ENCODE peak calls at places on chromosomes 12 and 14, in four cellular contexts. Y is right lobe of liver, P is fibroblast of lung, U is adrenal gland. L is an unnamed sample.

GRCh38 chr14:34766060-34766459 is 51.7 kb upstream of the CFL2 start:
- DNase-seq in Y (no peak), P (no peak), U (no peak), L (no peak)

GRCh38 chr14:24268225-24268624 is 3.2 kb downstream of the RABGGTA start:
- DNase-seq in P (no peak), U (no peak), Y (peak), L (no peak)

GRCh38 chr12:43206396-43206795 is 345.6 kb downstream of the ADAMTS20 start:
- DNase-seq in Y (no peak), P (peak), U (no peak), L (no peak)

GRCh38 chr14:24231263-24232120 is 675 bp downstream of the NEDD8 start:
- DNase-seq in U (no peak), Y (no peak), P (no peak), L (no peak)

GRCh38 chr14:31902002-31902401 is 175.1 kb upstream of the ARHGAP5 start:
- DNase-seq in U (no peak), Y (no peak), P (no peak), L (no peak)

GRCh38 chr14:104230119-104230885 is 91.9 kb downstream of the KIF26A start:
- DNase-seq in Y (no peak), P (no peak), U (no peak), L (no peak)

GRCh38 chr12:105793421-105793820 is 345.3 kb downstream of the NUAK1 start:
- DNase-seq in U (no peak), P (no peak), Y (no peak), L (no peak)

GRCh38 chr12:48601013-48601756 is 31.3 kb upstream of the LALBA start:
- DNase-seq in Y (no peak), U (no peak), P (peak), L (no peak)

GRCh38 chr14:100605706-100606686 is 18.8 kb upstream of the BEGAIN start:
- DNase-seq in U (no peak), P (peak), Y (peak), L (peak)

GRCh38 chr12:79927772-79928474 is 7.0 kb downstream of the PPP1R12A start:
- DNase-seq in Y (no peak), P (peak), U (no peak), L (no peak)
- H3K27ac ChIP-seq in Y (no peak), P (no peak), U (no peak), L (no peak)

DNA sequence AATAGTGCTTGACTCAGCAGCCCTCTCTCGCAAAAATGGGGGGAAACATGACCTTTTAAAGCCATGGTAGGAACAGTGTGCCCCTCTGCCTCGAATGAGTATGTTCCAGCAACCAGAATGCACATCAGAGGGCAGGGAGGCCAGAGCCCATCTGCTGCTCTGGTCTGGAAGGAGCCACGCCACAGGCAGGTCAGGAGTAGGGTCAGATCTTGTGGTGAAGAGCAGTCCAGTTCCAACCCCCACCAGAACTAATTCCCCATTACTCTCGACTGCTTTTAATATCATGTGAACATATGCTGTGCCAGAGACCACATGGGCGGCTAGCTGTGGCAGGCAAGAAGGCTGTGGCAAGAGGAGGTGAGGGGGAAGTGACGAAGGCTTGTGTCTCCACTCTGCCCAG is 34.6 kb upstream of the TMX1 start:
- DNase-seq in Y (peak), P (no peak), U (no peak), L (no peak)
- H3K27ac ChIP-seq in Y (no peak), P (no peak), U (no peak), L (no peak)

DNA sequence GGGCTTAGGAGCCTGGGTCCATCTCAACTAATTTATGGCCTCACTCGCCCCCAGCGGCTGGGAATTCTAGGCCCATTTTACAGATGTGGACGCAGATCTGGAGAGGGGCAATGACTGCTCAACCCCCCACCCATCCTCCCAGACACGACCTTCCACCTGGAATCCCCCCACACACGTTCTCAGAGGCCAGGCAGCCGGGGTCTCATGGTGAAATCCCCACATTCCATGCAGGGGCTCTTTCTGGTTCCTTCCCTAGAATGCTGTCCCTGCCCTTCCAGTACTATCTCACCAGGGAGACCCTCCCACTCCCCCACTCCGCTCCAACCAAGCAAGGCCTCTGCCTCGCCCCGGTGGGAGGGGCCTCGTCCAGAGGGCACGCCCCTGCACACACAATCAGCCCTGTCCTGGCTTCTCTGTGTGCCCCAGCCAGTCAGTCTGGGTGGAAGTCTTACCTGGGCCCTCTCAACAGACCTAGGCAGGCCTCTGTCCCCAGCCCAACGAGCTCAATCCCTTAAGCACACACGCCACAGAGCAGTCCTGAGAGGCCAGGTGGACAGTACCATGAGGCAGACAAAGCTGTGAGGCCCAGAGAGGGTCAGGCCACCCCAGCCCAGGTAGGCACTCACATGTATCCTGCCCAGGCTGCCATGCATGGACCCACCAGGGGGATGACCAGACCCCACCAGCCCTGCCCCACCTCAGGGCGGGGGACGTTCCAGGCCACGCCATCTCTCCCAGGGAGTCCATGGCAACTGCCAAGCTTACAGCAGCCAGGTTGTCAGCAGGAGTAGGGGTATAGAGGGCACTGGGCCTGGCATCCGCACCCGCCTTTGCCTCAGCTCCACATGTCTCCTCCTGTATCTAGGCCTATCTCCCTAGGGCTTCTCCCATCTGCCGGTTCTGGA is 1.3 kb upstream of the ANKRD9 start:
- DNase-seq in Y (peak), U (peak), P (no peak), L (peak)
- H3K27ac ChIP-seq in Y (no peak), U (no peak), P (no peak), L (no peak)

DNA sequence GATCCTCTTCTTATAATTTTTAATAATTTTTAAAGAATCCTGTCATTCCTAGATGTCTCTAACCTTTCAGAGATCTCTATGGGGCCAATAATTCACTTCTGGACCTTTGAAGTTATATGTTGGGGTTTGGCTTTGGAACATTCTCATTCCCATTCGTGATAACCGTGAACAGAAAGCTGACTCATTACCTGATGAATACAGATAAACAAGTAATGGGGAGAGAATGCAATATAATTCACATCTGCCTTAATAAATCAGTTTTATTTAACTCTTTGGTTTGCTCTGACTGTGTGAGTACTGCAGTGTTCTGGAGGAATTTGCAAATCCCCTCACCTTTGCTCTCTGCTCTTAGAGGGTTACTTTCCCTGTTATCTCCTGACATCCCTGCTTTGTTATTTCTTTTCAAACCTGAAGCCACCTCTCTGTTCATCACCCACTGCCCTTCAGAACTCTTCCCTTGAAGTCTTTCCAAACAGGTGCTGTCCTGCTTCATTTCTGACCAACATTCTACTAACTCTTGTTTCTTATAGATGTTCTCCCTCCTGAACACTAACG is 79.6 kb upstream of the SLC38A2 start:
- DNase-seq in P (peak), Y (no peak), U (no peak), L (no peak)
- H3K27ac ChIP-seq in P (no peak), Y (no peak), U (no peak), L (no peak)

DNA sequence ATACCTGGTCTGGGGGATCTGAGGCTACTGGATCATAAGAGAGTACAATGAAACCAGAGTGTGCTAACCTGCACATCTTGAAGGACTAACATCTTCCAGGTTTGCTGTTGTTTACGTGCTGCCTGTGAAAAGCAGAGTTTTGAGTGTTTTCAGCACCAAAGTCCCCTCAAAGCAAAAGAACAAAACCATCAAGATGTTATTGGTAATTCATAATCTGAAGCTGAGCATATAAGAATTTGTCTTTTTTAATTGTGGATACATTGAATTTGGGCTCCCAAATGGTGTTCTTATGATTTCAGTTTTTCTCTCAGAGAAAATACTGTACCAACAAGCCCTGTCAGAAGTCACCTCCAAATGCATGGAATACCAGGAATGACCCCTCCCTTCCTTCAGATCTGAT is 110.2 kb downstream of the BTG1 start:
- DNase-seq in P (no peak), U (no peak), Y (no peak), L (no peak)
- H3K27ac ChIP-seq in P (no peak), U (no peak), Y (no peak), L (peak)

DNA sequence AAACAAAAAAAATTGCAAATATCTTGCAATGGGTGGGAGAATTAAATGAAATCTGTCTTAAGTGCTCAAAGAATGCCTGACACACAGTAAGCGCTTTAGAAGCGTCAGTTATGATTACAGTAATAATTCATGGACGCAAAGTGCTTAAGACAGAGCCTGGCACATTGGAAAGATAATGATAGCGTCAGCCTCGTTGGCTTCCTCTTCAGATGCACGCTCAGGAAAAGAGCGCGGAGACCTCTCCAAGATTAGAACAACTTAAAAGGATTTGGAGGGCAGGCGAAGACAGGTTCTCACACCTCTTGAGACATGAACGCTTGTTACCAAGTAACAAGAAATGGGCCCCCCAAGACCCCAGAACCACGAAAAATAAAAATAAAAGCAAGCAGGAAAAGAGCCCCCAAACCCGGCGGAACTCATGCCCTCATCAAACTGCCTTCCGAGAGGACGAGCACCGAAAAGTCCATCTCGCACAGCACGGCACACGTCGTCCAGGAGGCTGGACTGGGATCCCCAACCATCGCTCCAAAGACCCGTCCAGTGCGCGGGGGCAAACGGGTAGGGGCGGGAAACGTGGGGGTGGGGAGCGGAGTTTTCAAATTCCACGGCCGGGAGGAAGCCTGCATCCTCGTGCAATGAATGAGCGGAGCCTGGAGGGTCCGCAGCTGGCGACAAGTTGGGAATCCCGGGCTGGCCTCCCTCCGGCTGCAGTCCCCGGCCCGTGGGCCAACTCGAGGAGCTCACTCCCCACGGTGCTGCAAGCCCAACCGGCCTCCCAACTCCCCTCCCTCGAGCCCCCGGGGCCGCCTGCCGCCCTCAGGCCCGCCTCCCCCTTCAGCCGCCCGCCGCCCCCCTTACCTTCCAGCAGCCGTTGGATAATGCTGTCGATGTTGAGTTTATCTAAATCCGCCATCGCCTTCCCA is 635 bp downstream of the PPP1CC start:
- DNase-seq in P (peak), U (peak), Y (peak), L (peak)
- H3K27ac ChIP-seq in P (peak), U (peak), Y (peak), L (peak)

GRCh38 chr14:102928412-102929348 is 6.2 kb downstream of the AMN start:
- DNase-seq in P (peak), U (peak), Y (peak), L (peak)
- H3K27ac ChIP-seq in P (no peak), U (no peak), Y (no peak), L (no peak)